ENCODE peak calls at places on chromosomes 5 and 9, in four cellular contexts. One of them, this sample, is unnamed.

GRCh38 chr9:30995951-30996738 is 1388.3 kb upstream of the ACO1 start:
- DNase-seq in fibroblast of lung: no peak
- DNase-seq in stomach: no peak
- DNase-seq in fibroblast of the aortic adventitia: no peak
- DNase-seq in this sample: no peak

GRCh38 chr9:97853056-97853843 is at the start of gene FOXE1:
- DNase-seq in stomach: no peak
- DNase-seq in fibroblast of the aortic adventitia: no peak
- DNase-seq in fibroblast of lung: no peak
- DNase-seq in this sample: peak

GRCh38 chr9:131418143-131419028 is 24.5 kb downstream of the PRRC2B start:
- DNase-seq in fibroblast of the aortic adventitia: no peak
- DNase-seq in fibroblast of lung: no peak
- DNase-seq in stomach: peak
- DNase-seq in this sample: no peak

GRCh38 chr5:83118471-83118870 is 41.1 kb downstream of the XRCC4 start:
- DNase-seq in fibroblast of the aortic adventitia: no peak
- DNase-seq in stomach: no peak
- DNase-seq in fibroblast of lung: no peak
- DNase-seq in this sample: no peak

GRCh38 chr5:76691470-76692273 is 24.3 kb upstream of the F2R start:
- DNase-seq in stomach: no peak
- DNase-seq in fibroblast of lung: peak
- DNase-seq in fibroblast of the aortic adventitia: peak
- DNase-seq in this sample: peak

GRCh38 chr5:150320048-150320555 is 17.4 kb upstream of the ARSI start:
- DNase-seq in fibroblast of lung: peak
- DNase-seq in fibroblast of the aortic adventitia: peak
- DNase-seq in stomach: peak
- DNase-seq in this sample: peak

GRCh38 chr5:135934939-135935338 is 19.8 kb downstream of the LECT2 start:
- DNase-seq in stomach: no peak
- DNase-seq in fibroblast of lung: peak
- DNase-seq in fibroblast of the aortic adventitia: peak
- DNase-seq in this sample: no peak

GRCh38 chr5:126888180-126888579 is 111.2 kb downstream of the LMNB1 start:
- DNase-seq in stomach: no peak
- DNase-seq in fibroblast of the aortic adventitia: no peak
- DNase-seq in fibroblast of lung: no peak
- DNase-seq in this sample: no peak

GRCh38 chr5:111747336-111747735 is 9.7 kb downstream of the NREP start:
- DNase-seq in fibroblast of lung: peak
- DNase-seq in fibroblast of the aortic adventitia: no peak
- DNase-seq in stomach: no peak
- DNase-seq in this sample: no peak

GRCh38 chr5:15500326-15500958 is 462 bp downstream of the FBXL7 start:
- DNase-seq in fibroblast of lung: peak
- DNase-seq in stomach: peak
- DNase-seq in fibroblast of the aortic adventitia: peak
- DNase-seq in this sample: peak

GRCh38 chr5:1273745-1274144 is 21.1 kb downstream of the TERT start:
- DNase-seq in fibroblast of lung: no peak
- DNase-seq in fibroblast of the aortic adventitia: no peak
- DNase-seq in stomach: no peak
- DNase-seq in this sample: no peak

GRCh38 chr9:105694848-105695581 is 674 bp downstream of the TMEM38B start:
- DNase-seq in fibroblast of the aortic adventitia: peak
- DNase-seq in stomach: peak
- DNase-seq in fibroblast of lung: peak
- DNase-seq in this sample: peak

GRCh38 chr9:71928806-71929205 is 17.4 kb downstream of the C9orf85 start:
- DNase-seq in fibroblast of the aortic adventitia: peak
- DNase-seq in stomach: no peak
- DNase-seq in fibroblast of lung: no peak
- DNase-seq in this sample: no peak

GRCh38 chr9:134663753-134664415 is 22.3 kb downstream of the COL5A1 start:
- DNase-seq in fibroblast of lung: no peak
- DNase-seq in fibroblast of the aortic adventitia: peak
- DNase-seq in stomach: no peak
- DNase-seq in this sample: no peak

GRCh38 chr5:65480306-65480865 is 1.3 kb downstream of the ADAMTS6 start:
- DNase-seq in fibroblast of the aortic adventitia: peak
- DNase-seq in stomach: peak
- DNase-seq in fibroblast of lung: peak
- DNase-seq in this sample: peak

GRCh38 chr9:94101169-94101853 is 17.0 kb downstream of the PTPDC1 start:
- DNase-seq in fibroblast of the aortic adventitia: no peak
- DNase-seq in stomach: no peak
- DNase-seq in fibroblast of lung: no peak
- DNase-seq in this sample: no peak

This sample was measured in A549.